ENCODE peak calls at places on chromosomes 13 and 19, in eight cellular contexts. One of them, this sample, is unnamed.

GRCh38 chr19:33150852-33151518 is 19.1 kb downstream of the WDR88 start:
- DNase-seq in HEK293T: no peak
- DNase-seq in thoracic aorta: no peak
- DNase-seq in dorsolateral prefrontal cortex: no peak
- DNase-seq in heart right ventricle: no peak
- DNase-seq in lower lobe of right lung: no peak
- DNase-seq in psoas muscle: no peak
- DNase-seq in smooth muscle cell of the brain vasculature: no peak
- DNase-seq in this sample: no peak

GRCh38 chr19:3249408-3249807 is 24.9 kb downstream of the CELF5 start:
- DNase-seq in HEK293T: peak
- DNase-seq in thoracic aorta: no peak
- DNase-seq in dorsolateral prefrontal cortex: no peak
- DNase-seq in heart right ventricle: no peak
- DNase-seq in lower lobe of right lung: no peak
- DNase-seq in psoas muscle: no peak
- DNase-seq in smooth muscle cell of the brain vasculature: no peak
- DNase-seq in this sample: no peak

GRCh38 chr19:45087531-45087930 is 5.4 kb upstream of the PPP1R37 start:
- DNase-seq in HEK293T: no peak
- DNase-seq in thoracic aorta: no peak
- DNase-seq in dorsolateral prefrontal cortex: no peak
- DNase-seq in heart right ventricle: no peak
- DNase-seq in lower lobe of right lung: no peak
- DNase-seq in psoas muscle: no peak
- DNase-seq in smooth muscle cell of the brain vasculature: no peak
- DNase-seq in this sample: no peak

GRCh38 chr13:25988655-25989054 is 63.2 kb downstream of the SHISA2 start:
- DNase-seq in HEK293T: no peak
- DNase-seq in thoracic aorta: no peak
- DNase-seq in dorsolateral prefrontal cortex: no peak
- DNase-seq in heart right ventricle: no peak
- DNase-seq in lower lobe of right lung: no peak
- DNase-seq in psoas muscle: no peak
- DNase-seq in smooth muscle cell of the brain vasculature: no peak
- DNase-seq in this sample: no peak

GRCh38 chr13:79547821-79548220 is 66.9 kb downstream of the NDFIP2 start:
- DNase-seq in HEK293T: no peak
- DNase-seq in thoracic aorta: no peak
- DNase-seq in dorsolateral prefrontal cortex: no peak
- DNase-seq in heart right ventricle: no peak
- DNase-seq in lower lobe of right lung: no peak
- DNase-seq in psoas muscle: no peak
- DNase-seq in smooth muscle cell of the brain vasculature: no peak
- DNase-seq in this sample: no peak

GRCh38 chr13:31361673-31362072 is 161.9 kb downstream of the B3GLCT start:
- DNase-seq in HEK293T: no peak
- DNase-seq in thoracic aorta: no peak
- DNase-seq in dorsolateral prefrontal cortex: no peak
- DNase-seq in heart right ventricle: no peak
- DNase-seq in lower lobe of right lung: no peak
- DNase-seq in psoas muscle: no peak
- DNase-seq in smooth muscle cell of the brain vasculature: no peak
- DNase-seq in this sample: no peak

GRCh38 chr19:54319049-54319448 is 6.1 kb upstream of the LILRA5 start:
- DNase-seq in HEK293T: no peak
- DNase-seq in thoracic aorta: no peak
- DNase-seq in dorsolateral prefrontal cortex: no peak
- DNase-seq in heart right ventricle: no peak
- DNase-seq in lower lobe of right lung: no peak
- DNase-seq in psoas muscle: no peak
- DNase-seq in smooth muscle cell of the brain vasculature: no peak
- DNase-seq in this sample: no peak

GRCh38 chr13:113001251-113002140 is 32.5 kb downstream of the MCF2L start:
- DNase-seq in HEK293T: peak
- DNase-seq in thoracic aorta: no peak
- DNase-seq in dorsolateral prefrontal cortex: peak
- DNase-seq in heart right ventricle: no peak
- DNase-seq in lower lobe of right lung: peak
- DNase-seq in psoas muscle: no peak
- DNase-seq in smooth muscle cell of the brain vasculature: peak
- DNase-seq in this sample: no peak

GRCh38 chr19:2820112-2820702 is 539 bp downstream of the ZNF554 start:
- DNase-seq in HEK293T: no peak
- DNase-seq in thoracic aorta: no peak
- DNase-seq in dorsolateral prefrontal cortex: no peak
- DNase-seq in heart right ventricle: no peak
- DNase-seq in lower lobe of right lung: peak
- DNase-seq in psoas muscle: no peak
- DNase-seq in smooth muscle cell of the brain vasculature: no peak
- DNase-seq in this sample: no peak

GRCh38 chr19:22708983-22709382 is 74.9 kb downstream of the ZNF492 start:
- DNase-seq in HEK293T: no peak
- DNase-seq in thoracic aorta: no peak
- DNase-seq in dorsolateral prefrontal cortex: no peak
- DNase-seq in heart right ventricle: no peak
- DNase-seq in lower lobe of right lung: no peak
- DNase-seq in psoas muscle: no peak
- DNase-seq in smooth muscle cell of the brain vasculature: no peak
- DNase-seq in this sample: no peak